ENCODE peak calls at places on chromosomes 11 and 22, in eight cellular contexts. U, H, K, P, A, X, N and V are unnamed samples.

GRCh38 chr11:36195496-36196346 is 93.5 kb downstream of the COMMD9 start:
- DNase-seq in U (no peak), H (no peak), K (no peak), P (no peak), A (no peak), X (no peak), N (no peak), V (no peak)

GRCh38 chr11:103978588-103979580 is 57.6 kb upstream of the DDI1 start:
- DNase-seq in U (no peak), H (no peak), K (no peak), P (no peak), A (no peak), X (no peak), N (no peak), V (no peak)

GRCh38 chr11:93133710-93134109 is 64.1 kb downstream of the SLC36A4 start:
- DNase-seq in U (no peak), H (no peak), K (no peak), P (no peak), A (no peak), X (no peak), N (no peak), V (no peak)

GRCh38 chr22:17867160-17867785 is 93.0 kb upstream of the BID start:
- DNase-seq in U (peak; percentile 84), H (no peak), K (no peak), P (no peak), A (no peak), X (no peak), N (no peak), V (no peak)

GRCh38 chr11:32090774-32091370 is at the start of gene RCN1:
- DNase-seq in U (peak; percentile 79), H (no peak), K (no peak), P (peak; percentile 77), A (peak; percentile 47), X (peak; percentile 13), N (no peak), V (peak; percentile 46)

GRCh38 chr11:63567044-63567840 is 4.1 kb upstream of the PLAAT2 start:
- DNase-seq in U (peak; percentile 39), H (peak; percentile 95), K (no peak), P (peak; percentile 51), A (no peak), X (peak; percentile 32), N (peak; percentile 68), V (no peak)

GRCh38 chr22:40512426-40513136 is 123.9 kb downstream of the MRTFA start:
- DNase-seq in U (peak; percentile 78), H (no peak), K (no peak), P (no peak), A (no peak), X (peak; percentile 55), N (no peak), V (no peak)

GRCh38 chr11:44468338-44468988 is 97.0 kb upstream of the CD82 start:
- DNase-seq in U (no peak), H (no peak), K (no peak), P (no peak), A (no peak), X (no peak), N (no peak), V (no peak)

GRCh38 chr22:35554297-35554845 is 13.7 kb downstream of the RASD2 start:
- DNase-seq in U (no peak), H (no peak), K (no peak), P (no peak), A (no peak), X (no peak), N (no peak), V (no peak)

GRCh38 chr11:33895752-33896137 is 3.9 kb upstream of the LMO2 start:
- DNase-seq in U (no peak), H (no peak), K (no peak), P (no peak), A (no peak), X (no peak), N (no peak), V (no peak)

GRCh38 chr11:46293616-46294015 is 16.2 kb downstream of the CREB3L1 start:
- DNase-seq in U (no peak), H (no peak), K (no peak), P (no peak), A (no peak), X (no peak), N (no peak), V (no peak)

GRCh38 chr11:91932151-91932821 is 292.3 kb upstream of the FAT3 start:
- DNase-seq in U (no peak), H (no peak), K (no peak), P (no peak), A (no peak), X (no peak), N (no peak), V (no peak)

GRCh38 chr11:9681583-9682372 is 17.9 kb downstream of the SWAP70 start:
- DNase-seq in U (no peak), H (no peak), K (no peak), P (no peak), A (no peak), X (peak; percentile 63), N (no peak), V (no peak)

GRCh38 chr11:15141381-15141780 is 26.7 kb downstream of the INSC start:
- DNase-seq in U (no peak), H (no peak), K (no peak), P (no peak), A (no peak), X (no peak), N (no peak), V (no peak)

GRCh38 chr11:94747136-94748110 is 20.7 kb upstream of the AMOTL1 start:
- DNase-seq in U (no peak), H (no peak), K (no peak), P (no peak), A (no peak), X (no peak), N (no peak), V (no peak)

GRCh38 chr11:75728992-75729391 is 11.4 kb downstream of the MOGAT2 start:
- DNase-seq in U (no peak), H (no peak), K (no peak), P (no peak), A (no peak), X (no peak), N (no peak), V (no peak)

GRCh38 chr11:73070653-73071052 is 71.5 kb downstream of the FCHSD2 start:
- DNase-seq in U (no peak), H (no peak), K (no peak), P (no peak), A (no peak), X (no peak), N (no peak), V (no peak)

GRCh38 chr11:76614471-76615183 is 55.9 kb downstream of the LRRC32 start:
- DNase-seq in U (peak; percentile 66), H (no peak), K (peak; percentile 79), P (no peak), A (no peak), X (no peak), N (no peak), V (peak; percentile 23)

GRCh38 chr11:117097567-117098268 is 510 bp downstream of the SIK3 start:
- DNase-seq in U (peak; percentile 77), H (no peak), K (peak; percentile 83), P (peak; percentile 51), A (no peak), X (no peak), N (no peak), V (peak; percentile 35)

GRCh38 chr11:43579171-43579918 is 101.2 kb upstream of the HSD17B12 start:
- DNase-seq in U (no peak), H (no peak), K (no peak), P (no peak), A (no peak), X (no peak), N (no peak), V (no peak)

GRCh38 chr11:73240190-73240781 is 22.2 kb downstream of the P2RY2 start:
- DNase-seq in U (peak; percentile 70), H (no peak), K (no peak), P (peak; percentile 62), A (no peak), X (no peak), N (no peak), V (no peak)

GRCh38 chr11:118338637-118339061 is 3.9 kb downstream of the CD3D start:
- DNase-seq in U (no peak), H (no peak), K (no peak), P (peak; percentile 63), A (no peak), X (peak; percentile 68), N (no peak), V (peak; percentile 66)
- H3K4me3 ChIP-seq in U (no peak overlapping the region), H (no peak overlapping the region), K (no peak overlapping the region), P (no peak overlapping the region), A (no peak overlapping the region), X (no peak overlapping the region), N (no peak overlapping the region), V (no peak overlapping the region)

GRCh38 chr11:126113963-126114362 is 51.3 kb upstream of the CDON start:
- DNase-seq in U (peak; percentile 70), H (no peak), K (no peak), P (no peak), A (no peak), X (no peak), N (no peak), V (no peak)

GRCh38 chr11:126112547-126112946 is 49.9 kb upstream of the CDON start:
- DNase-seq in U (peak; percentile 73), H (no peak), K (peak; percentile 92), P (no peak), A (no peak), X (no peak), N (no peak), V (no peak)

GRCh38 chr11:126114486-126115252 is 52.0 kb upstream of the CDON start:
- DNase-seq in U (peak; percentile 69), H (no peak), K (no peak), P (no peak), A (no peak), X (no peak), N (no peak), V (no peak)

GRCh38 chr11:126113012-126113411 is 50.3 kb upstream of the CDON start:
- DNase-seq in U (peak; percentile 65), H (no peak), K (no peak), P (no peak), A (no peak), X (no peak), N (no peak), V (no peak)

DNA sequence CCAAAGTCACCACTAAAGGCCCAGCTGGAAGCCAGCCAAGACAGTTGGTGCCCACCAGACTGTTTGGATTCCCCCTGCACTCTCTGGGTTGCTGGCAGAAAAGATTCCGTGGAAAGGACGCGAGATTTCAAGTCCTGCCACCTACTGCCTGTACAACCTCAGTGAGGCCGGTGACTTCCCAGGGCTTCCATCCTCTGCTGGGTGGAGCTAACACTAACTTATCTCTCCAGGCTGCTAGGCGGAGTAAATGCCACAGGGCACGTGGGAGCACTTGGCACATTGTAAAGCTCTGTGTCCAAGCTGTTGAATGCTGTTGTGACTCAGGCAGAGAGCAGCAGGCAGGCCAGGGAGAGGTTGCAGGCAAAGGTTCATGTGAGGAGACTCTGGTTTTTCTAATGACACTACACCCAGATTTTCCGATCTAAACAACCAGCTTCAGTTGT is 50.9 kb upstream of the CDON start:
- DNase-seq in U (peak; percentile 97), H (no peak), K (peak; percentile 94), P (peak; percentile 95), A (no peak), X (peak; percentile 84), N (peak; percentile 44), V (peak; percentile 93)
- TF ChIP-seq CTCF in U (no peak), H (no peak), K (no peak), P (no peak), A (no peak), X (peak; percentile 36), N (no peak), V (no peak)

GRCh38 chr11:57778318-57779037 is 16.9 kb downstream of the CTNND1 start:
- DNase-seq in U (peak; percentile 94), H (no peak), K (peak; percentile 90), P (peak; percentile 91), A (peak; percentile 79), X (peak; percentile 99), N (peak; percentile 89), V (peak; percentile 95)
- TF ChIP-seq POLR2AphosphoS5 in U (peak; percentile 60), H (no peak), K (no peak), P (peak; percentile 78), A (peak; percentile 70), X (peak; percentile 68), N (peak; percentile 68), V (peak; percentile 86)

GRCh38 chr11:86011175-86011574 is 57.7 kb downstream of the PICALM start:
- DNase-seq in U (no peak), H (no peak), K (no peak), P (no peak), A (no peak), X (no peak), N (no peak), V (no peak)
- H3K4me3 ChIP-seq in U (no peak overlapping the region), H (no peak overlapping the region), K (no peak overlapping the region), P (no peak overlapping the region), A (no peak overlapping the region), X (no peak overlapping the region), N (no peak overlapping the region), V (no peak overlapping the region)